ENCODE peak calls at places on chromosomes 2 and 18, in seven cellular contexts. D is psoas muscle, C is dorsolateral prefrontal cortex, K is AG04450, F is PC-9, Z is neural progenitor cell, J is IMR-90. G is an unnamed sample.

GRCh38 chr2:232592687-232593407 is 40.6 kb upstream of the EFHD1 start:
- DNase-seq in D (no peak), C (no peak), K (no peak), F (peak; percentile 95), Z (no peak), J (peak; percentile 82), G (no peak)

GRCh38 chr2:47907097-47907781 is 941 bp upstream of the FBXO11 start:
- DNase-seq in D (no peak), C (no peak), K (no peak), F (no peak), Z (peak; percentile 20), J (no peak), G (peak; percentile 37)

GRCh38 chr2:101518470-101519172 is 43.7 kb upstream of the RFX8 start:
- DNase-seq in D (peak; percentile 33), C (peak; percentile 63), K (no peak), F (peak; percentile 95), Z (peak; percentile 61), J (peak; percentile 50), G (peak; percentile 58)

GRCh38 chr18:60070631-60071030 is 170.8 kb downstream of the PMAIP1 start:
- DNase-seq in D (no peak), C (no peak), K (no peak), F (no peak), Z (no peak), J (no peak), G (no peak)

GRCh38 chr2:110948027-110948687 is 172.6 kb upstream of the BCL2L11 start:
- DNase-seq in D (no peak), C (no peak), K (no peak), F (no peak), Z (no peak), J (no peak), G (no peak)

GRCh38 chr2:33441235-33441810 is 35.1 kb upstream of the RASGRP3 start:
- DNase-seq in D (peak; percentile 23), C (peak; percentile 62), K (no peak), F (no peak), Z (peak; percentile 70), J (peak; percentile 78), G (no peak)

GRCh38 chr2:165691615-165692014 is 102.4 kb downstream of the GALNT3 start:
- DNase-seq in D (no peak), C (peak; percentile 51), K (no peak), F (no peak), Z (peak; percentile 79), J (peak; percentile 31), G (no peak)

GRCh38 chr2:96329416-96329815 is 4.3 kb downstream of the ITPRIPL1 start:
- DNase-seq in D (no peak), C (no peak), K (no peak), F (peak; percentile 85), Z (no peak), J (peak; percentile 48), G (no peak)

GRCh38 chr2:172931923-172932520 is 143.6 kb upstream of the MAP3K20 start:
- DNase-seq in D (peak; percentile 41), C (no peak), K (peak; percentile 49), F (peak; percentile 58), Z (peak; percentile 81), J (peak; percentile 78), G (peak; percentile 63)

GRCh38 chr18:49813071-49813320 is 337 bp downstream of the ACAA2 start:
- DNase-seq in D (peak; percentile 37), C (peak; percentile 56), K (no peak), F (no peak), Z (peak; percentile 41), J (peak; percentile 28), G (peak; percentile 52)

GRCh38 chr2:120735750-120736170 is at the start of gene GLI2:
- DNase-seq in D (peak; percentile 74), C (peak; percentile 80), K (peak; percentile 55), F (peak; percentile 63), Z (peak; percentile 95), J (peak; percentile 87), G (no peak)

GRCh38 chr18:56470679-56471345 is 167.6 kb downstream of the TXNL1 start:
- DNase-seq in D (peak; percentile 11), C (no peak), K (no peak), F (no peak), Z (no peak), J (no peak), G (no peak)

GRCh38 chr2:10254373-10255188 is 48.1 kb upstream of the HPCAL1 start:
- DNase-seq in D (no peak), C (no peak), K (no peak), F (peak; percentile 44), Z (no peak), J (peak; percentile 30), G (no peak)

GRCh38 chr2:67451086-67451832 is 54.1 kb downstream of the ETAA1 start:
- DNase-seq in D (no peak), C (no peak), K (peak; percentile 13), F (no peak), Z (no peak), J (peak; percentile 85), G (no peak)

GRCh38 chr2:21981127-21981526 is 857.4 kb downstream of the TDRD15 start:
- DNase-seq in D (no peak), C (no peak), K (no peak), F (peak; percentile 60), Z (no peak), J (peak; percentile 26), G (no peak)

GRCh38 chr2:53450885-53451284 is 316.7 kb upstream of the CHAC2 start:
- DNase-seq in D (no peak), C (no peak), K (no peak), F (no peak), Z (no peak), J (no peak), G (no peak)

GRCh38 chr2:171723724-171724683 is 36.7 kb downstream of the DYNC1I2 start:
- DNase-seq in D (no peak), C (no peak), K (no peak), F (no peak), Z (peak; percentile 90), J (peak; percentile 79), G (no peak)

GRCh38 chr2:109644571-109645275 is 30.6 kb downstream of the SOWAHC start:
- DNase-seq in D (no peak), C (no peak), K (no peak), F (peak; percentile 62), Z (peak; percentile 66), J (no peak), G (peak; percentile 92)

GRCh38 chr18:76376668-76377358 is 118.2 kb downstream of the ZNF516 start:
- DNase-seq in D (no peak), C (no peak), K (no peak), F (no peak), Z (no peak), J (no peak), G (no peak)

GRCh38 chr2:102100371-102101096 is 42.0 kb upstream of the IL1R1 start:
- DNase-seq in D (no peak), C (no peak), K (no peak), F (peak; percentile 97), Z (no peak), J (peak; percentile 74), G (no peak)

GRCh38 chr18:41761329-41762028 is 193.6 kb upstream of the PIK3C3 start:
- DNase-seq in D (no peak), C (no peak), K (peak; percentile 55), F (peak; percentile 89), Z (no peak), J (peak; percentile 84), G (no peak)

GRCh38 chr2:227804970-227805369 is 8.7 kb upstream of the CCL20 start:
- DNase-seq in D (no peak), C (no peak), K (no peak), F (no peak), Z (no peak), J (peak; percentile 29), G (no peak)

GRCh38 chr2:179201884-179202283 is 62.7 kb downstream of the SESTD1 start:
- DNase-seq in D (no peak), C (no peak), K (no peak), F (no peak), Z (peak; percentile 21), J (peak; percentile 35), G (no peak)

GRCh38 chr2:230346921-230347533 is 20.0 kb downstream of the SP140L start:
- DNase-seq in D (no peak), C (no peak), K (no peak), F (no peak), Z (no peak), J (peak; percentile 8), G (no peak)

GRCh38 chr2:24477229-24477628 is 13.8 kb upstream of the NCOA1 start:
- DNase-seq in D (no peak), C (no peak), K (no peak), F (no peak), Z (no peak), J (no peak), G (no peak)
- H3K27ac ChIP-seq in D (no peak overlapping the region), C (no peak overlapping the region), K (no peak overlapping the region), F (no peak overlapping the region), Z (no peak overlapping the region), J (no peak overlapping the region), G (no peak overlapping the region)

DNA sequence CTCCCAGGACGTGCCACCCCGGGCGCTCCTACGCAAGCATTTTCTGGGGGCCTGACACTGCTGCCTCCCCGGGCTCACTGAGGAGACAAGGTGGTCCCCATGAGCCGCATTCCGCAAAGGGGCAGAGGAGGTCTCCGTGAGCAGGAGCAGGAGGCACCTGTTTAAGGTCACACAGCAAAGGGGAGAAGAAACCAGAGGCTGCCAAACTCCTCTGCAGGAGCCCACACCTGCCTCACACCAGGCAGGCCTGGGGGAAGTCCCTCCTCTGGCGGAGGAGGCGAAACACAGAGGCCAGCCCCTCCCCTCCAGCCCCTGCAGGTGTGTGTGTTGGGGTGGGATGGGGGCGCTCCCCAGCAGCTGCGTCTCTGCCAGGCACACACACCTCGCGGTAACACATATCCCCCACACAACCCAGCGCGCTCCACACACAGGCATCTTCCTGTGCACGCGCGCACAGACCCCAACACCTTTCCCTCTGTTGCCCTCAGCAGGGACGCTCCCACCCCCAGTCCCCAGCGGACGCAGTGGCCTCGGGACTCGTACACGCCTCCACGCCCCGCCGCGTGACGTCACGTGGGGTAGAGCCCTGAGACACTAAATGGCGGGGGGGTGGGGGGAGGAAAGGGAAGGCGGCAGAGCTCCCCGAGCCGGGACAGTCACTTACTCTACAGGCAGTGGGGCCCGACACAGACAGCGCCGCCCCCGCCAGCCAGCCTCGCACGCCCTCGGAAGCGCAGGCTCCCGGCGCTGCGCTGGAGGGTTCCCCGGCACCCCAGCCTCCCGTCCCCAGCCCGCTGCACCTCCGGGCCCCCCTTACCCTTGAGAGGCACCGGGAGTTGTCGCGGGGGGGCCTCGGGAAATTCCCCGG is 537 bp upstream of the WNT10A start:
- DNase-seq in D (peak; percentile 44), C (no peak), K (no peak), F (no peak), Z (no peak), J (no peak), G (no peak)
- H3K27ac ChIP-seq in D (no peak overlapping the region), C (no peak overlapping the region), K (no peak overlapping the region), F (no peak overlapping the region), Z (no peak overlapping the region), J (no peak overlapping the region), G (no peak overlapping the region)

DNA sequence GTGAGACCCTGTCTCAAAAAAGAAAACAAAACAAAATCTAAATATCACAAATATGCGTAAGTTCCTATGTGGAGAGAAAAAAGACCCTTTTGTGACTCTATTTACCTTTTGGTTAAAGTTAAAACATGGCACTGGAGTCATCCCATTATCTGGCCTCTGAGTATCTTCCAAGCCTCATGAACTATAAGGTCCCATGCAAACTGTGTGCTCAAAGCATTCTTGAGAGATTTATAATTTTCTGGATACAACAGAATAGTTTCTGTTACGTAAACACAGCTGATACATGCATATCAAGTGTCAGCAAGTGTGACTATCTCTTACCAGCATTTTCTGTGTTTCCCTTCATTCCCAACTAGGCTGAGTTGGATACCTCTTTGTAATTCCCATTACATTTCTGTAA is 8.8 kb upstream of the NOSTRIN start:
- DNase-seq in D (no peak), C (no peak), K (peak; percentile 15), F (no peak), Z (no peak), J (peak; percentile 66), G (no peak)
- H3K27ac ChIP-seq in D (no peak overlapping the region), C (no peak overlapping the region), K (no peak overlapping the region), F (no peak overlapping the region), Z (no peak overlapping the region), J (no peak overlapping the region), G (no peak overlapping the region)

GRCh38 chr2:2571301-2572198 is 240.5 kb upstream of the MYT1L start:
- DNase-seq in D (no peak), C (no peak), K (no peak), F (no peak), Z (peak; percentile 26), J (no peak), G (no peak)
- H3K27ac ChIP-seq in D (no peak overlapping the region), C (no peak overlapping the region), K (no peak overlapping the region), F (no peak overlapping the region), Z (no peak overlapping the region), J (no peak overlapping the region), G (no peak overlapping the region)